ENCODE peak calls at places on chromosome 7, in seven cellular contexts. X is cardiac fibroblast; A is T-helper 17 cell; F is tibial nerve; Q is stimulated activated CD8-positive, alpha-beta memory T cell treated with anti-CD3 and anti-CD28 coated beads, Interleukin-4, amount 100 ng/mL, for 48 hours; Z is T follicular helper cell; S is activated CD4-positive, alpha-beta T cell treated with anti-CD3 and anti-CD28 coated beads for 24 hours. N is an unnamed sample.

GRCh38 chr7:80749270-80749669 is 110.8 kb downstream of the CD36 start:
- DNase-seq in X (no peak), A (no peak), F (no peak), Q (no peak), Z (no peak), S (no peak), N (no peak)

GRCh38 chr7:27247000-27247399 is 4.4 kb downstream of the EVX1 start:
- DNase-seq in X (no peak), A (no peak), F (no peak), Q (no peak), Z (no peak), S (no peak), N (no peak)

GRCh38 chr7:3289996-3290395 is 11.1 kb upstream of the SDK1 start:
- DNase-seq in X (peak; percentile 44), A (no peak), F (no peak), Q (no peak), Z (no peak), S (no peak), N (no peak)

GRCh38 chr7:116930156-116930913 is 23.0 kb upstream of the ST7 start:
- DNase-seq in X (peak; percentile 86), A (peak; percentile 61), F (peak; percentile 70), Q (peak; percentile 89), Z (peak; percentile 61), S (peak; percentile 67), N (peak; percentile 67)

GRCh38 chr7:112714917-112715316 is 75.3 kb downstream of the TMEM168 start:
- DNase-seq in X (no peak), A (no peak), F (no peak), Q (no peak), Z (no peak), S (no peak), N (no peak)

GRCh38 chr7:18693401-18693800 is 197.9 kb downstream of the HDAC9 start:
- DNase-seq in X (peak; percentile 95), A (no peak), F (no peak), Q (no peak), Z (no peak), S (no peak), N (no peak)

GRCh38 chr7:84529480-84530205 is 335.1 kb upstream of the SEMA3A start:
- DNase-seq in X (peak; percentile 67), A (no peak), F (no peak), Q (no peak), Z (no peak), S (no peak), N (peak; percentile 37)

GRCh38 chr7:33072471-33072870 is 9.9 kb upstream of the NT5C3A start:
- DNase-seq in X (peak; percentile 80), A (no peak), F (no peak), Q (no peak), Z (no peak), S (no peak), N (no peak)

GRCh38 chr7:51227861-51228260 is 88.7 kb downstream of the COBL start:
- DNase-seq in X (no peak), A (no peak), F (no peak), Q (no peak), Z (no peak), S (no peak), N (no peak)

GRCh38 chr7:143901360-143901709 is 641 bp downstream of the TCAF1 start:
- DNase-seq in X (peak; percentile 65), A (no peak), F (no peak), Q (no peak), Z (no peak), S (no peak), N (no peak)

GRCh38 chr7:2476776-2477446 is 713 bp upstream of the GRIFIN start:
- DNase-seq in X (no peak), A (no peak), F (no peak), Q (no peak), Z (no peak), S (no peak), N (no peak)

GRCh38 chr7:65972976-65973375 is 9.0 kb downstream of the GUSB start:
- DNase-seq in X (no peak), A (no peak), F (no peak), Q (no peak), Z (no peak), S (no peak), N (no peak)

GRCh38 chr7:112422842-112423496 is 27.3 kb upstream of the IFRD1 start:
- DNase-seq in X (peak; percentile 94), A (no peak), F (peak; percentile 56), Q (peak; percentile 34), Z (no peak), S (no peak), N (peak; percentile 74)